ENCODE peak calls at places on chromosomes 4 and X, in eight cellular contexts. C is upper lobe of right lung, J is fibroblast of mammary gland, I is left ventricle myocardium inferior, G is cardiac fibroblast, X is pancreas, M is mucosa of descending colon, U is left lung. S is an unnamed sample.

GRCh38 chr4:111773858-111774257 is 371.4 kb upstream of the FAM241A start:
- DNase-seq in X (no peak), M (no peak), U (no peak), G (no peak), C (no peak), J (peak; percentile 5), I (no peak), S (peak; percentile 53)

GRCh38 chr4:123804171-123804721 is 407.7 kb downstream of the SPRY1 start:
- DNase-seq in M (no peak), X (no peak), C (no peak), G (no peak), U (no peak), I (no peak), J (no peak), S (no peak)

GRCh38 chr4:57074753-57075152 is 35.4 kb downstream of the IGFBP7 start:
- DNase-seq in X (no peak), J (peak; percentile 68), C (no peak), M (no peak), I (no peak), G (peak; percentile 93), U (no peak), S (no peak)

GRCh38 chr4:140856692-140857091 is 100.5 kb upstream of the TBC1D9 start:
- DNase-seq in I (no peak), M (no peak), J (peak; percentile 74), C (no peak), G (peak; percentile 71), X (no peak), U (no peak), S (no peak)

GRCh38 chrX:154505726-154506125 is 10.3 kb downstream of the FAM3A start:
- DNase-seq in X (no peak), M (no peak), J (peak; percentile 68), I (no peak), C (no peak), G (peak; percentile 69), U (no peak), S (no peak)

GRCh38 chr4:87734084-87734483 is 65.3 kb upstream of the IBSP start:
- DNase-seq in X (no peak), C (no peak), G (no peak), U (peak; percentile 24), M (no peak), I (no peak), J (no peak), S (no peak)

GRCh38 chr4:16226816-16227461 is 668 bp upstream of the TAPT1 start:
- DNase-seq in U (peak; percentile 89), G (peak; percentile 47), I (peak; percentile 71), X (peak; percentile 51), J (peak; percentile 19), C (peak; percentile 84), M (peak; percentile 76), S (peak; percentile 75)

GRCh38 chr4:24913099-24913445 is 230 bp upstream of the CCDC149 start:
- DNase-seq in C (no peak), X (peak; percentile 18), I (no peak), U (no peak), G (no peak), J (no peak), M (no peak), S (no peak)

GRCh38 chrX:24357101-24357500 is 3.3 kb upstream of the SUPT20HL1 start:
- DNase-seq in M (no peak), X (no peak), U (no peak), C (no peak), I (no peak), G (peak; percentile 51), J (peak; percentile 19), S (no peak)

GRCh38 chr4:93084599-93085305 is 743.8 kb upstream of the ATOH1 start:
- DNase-seq in I (no peak), X (no peak), M (peak; percentile 18), C (no peak), J (no peak), G (no peak), U (no peak), S (no peak)

GRCh38 chr4:53321988-53322289 is 43.9 kb downstream of the SCFD2 start:
- DNase-seq in M (no peak), J (no peak), U (no peak), I (no peak), C (no peak), G (no peak), X (no peak), S (no peak)

GRCh38 chr4:53322696-53323095 is 43.2 kb downstream of the SCFD2 start:
- DNase-seq in I (no peak), G (no peak), J (peak; percentile 21), U (no peak), X (no peak), C (no peak), M (no peak), S (no peak)

GRCh38 chr4:53326535-53326934 is 39.3 kb downstream of the SCFD2 start:
- DNase-seq in U (no peak), X (no peak), J (no peak), G (no peak), C (no peak), M (no peak), I (no peak), S (no peak)

DNA sequence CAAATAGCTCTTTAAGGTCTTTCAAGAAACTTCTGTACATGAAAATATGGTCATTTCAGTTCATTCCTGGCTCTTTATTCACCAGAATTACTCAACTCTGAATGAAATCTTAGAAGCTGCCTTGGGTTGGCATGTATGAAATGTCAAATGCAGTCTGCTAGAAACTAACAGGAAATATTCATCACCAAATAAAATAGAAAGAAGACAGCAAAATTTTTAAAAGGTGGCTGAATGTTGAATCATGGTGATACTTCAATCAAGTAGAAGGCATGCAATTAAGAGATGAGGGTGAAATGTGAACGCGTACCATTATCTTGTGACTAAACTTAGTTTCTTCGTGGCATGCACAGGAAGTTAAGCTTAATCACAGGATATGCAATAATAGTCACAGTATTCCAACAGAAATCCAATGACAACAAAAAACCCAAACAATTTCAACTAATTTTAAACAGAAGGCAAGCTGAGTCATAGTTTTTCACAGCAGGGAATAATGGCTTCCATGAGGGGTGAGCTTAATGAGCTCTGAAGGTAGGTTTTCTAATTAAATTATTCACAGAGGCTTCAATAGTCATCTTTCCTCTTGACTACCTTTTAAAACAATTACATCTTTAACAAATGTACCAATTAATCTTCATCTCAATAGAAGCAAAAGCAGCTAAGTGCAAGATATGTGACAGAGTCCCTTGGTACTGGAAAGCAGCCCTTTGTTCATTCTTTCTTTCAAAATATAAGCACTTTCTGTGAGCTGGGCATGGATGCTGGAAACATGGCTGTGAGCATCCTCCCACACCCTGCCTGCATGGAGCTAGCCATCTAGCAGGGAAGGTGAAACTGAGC is 44.5 kb downstream of the SCFD2 start:
- DNase-seq in I (no peak), C (no peak), U (no peak), G (peak; percentile 89), M (no peak), J (peak; percentile 89), X (no peak), S (no peak)
- H3K4me3 ChIP-seq in I (peak overlapping the region; percentile 22), C (no peak overlapping the region), U (no peak overlapping the region), G (no peak overlapping the region), M (no peak overlapping the region), J (peak overlapping the region; percentile 23), X (no peak overlapping the region), S (no peak overlapping the region)

DNA sequence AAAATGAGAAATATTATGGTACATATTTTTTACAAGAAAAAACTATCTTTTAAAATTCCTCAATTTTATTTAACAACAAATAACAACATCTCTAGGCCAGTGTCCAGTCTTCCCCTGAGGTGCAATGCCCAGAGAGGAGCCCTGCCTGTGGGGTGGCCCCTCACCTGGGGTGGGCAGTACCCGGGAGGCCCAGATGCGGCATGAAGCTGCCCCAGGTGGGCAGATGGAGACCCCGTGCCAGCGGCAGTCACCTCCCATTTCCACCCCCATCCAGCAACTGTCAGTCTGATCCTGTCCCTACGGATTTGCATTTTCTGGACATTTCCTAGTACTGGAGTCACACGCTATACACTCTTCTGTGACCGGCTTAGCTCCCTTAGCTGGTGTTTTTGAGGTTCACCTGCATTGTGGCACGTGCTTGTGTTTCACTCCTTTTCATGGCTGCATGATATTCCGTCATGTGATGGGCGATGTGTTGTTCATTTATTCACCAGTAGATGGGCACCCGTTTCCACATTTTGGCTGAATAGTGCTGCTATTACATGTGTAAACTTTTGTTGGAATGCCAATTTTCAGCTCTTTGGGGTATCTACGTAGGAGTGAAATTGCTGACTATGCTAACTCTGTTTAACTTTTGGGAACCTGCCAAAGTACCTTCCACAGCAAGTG is 11.9 kb upstream of the MAEA start:
- DNase-seq in I (no peak), M (no peak), G (peak; percentile 33), C (no peak), X (no peak), U (no peak), J (peak; percentile 25), S (no peak)
- TF ChIP-seq CTCF in I (no peak), M (no peak), G (peak; percentile 18), C (no peak), X (no peak), U (no peak), J (peak; percentile 18), S (no peak)

GRCh38 chr4:52869196-52869595 is 7.1 kb downstream of the RASL11B start:
- DNase-seq in J (peak; percentile 59), U (peak; percentile 73), M (peak; percentile 59), C (peak; percentile 68), I (peak; percentile 75), X (no peak), G (peak; percentile 18), S (no peak)

GRCh38 chr4:52870225-52870624 is 8.1 kb downstream of the RASL11B start:
- DNase-seq in J (no peak), G (no peak), U (no peak), C (peak; percentile 66), M (no peak), X (no peak), I (peak; percentile 65), S (peak; percentile 59)

GRCh38 chr4:52866734-52867133 is 4.6 kb downstream of the RASL11B start:
- DNase-seq in C (no peak), G (no peak), X (no peak), J (no peak), I (no peak), M (no peak), U (no peak), S (no peak)

GRCh38 chr4:52868138-52868537 is 6.0 kb downstream of the RASL11B start:
- DNase-seq in I (peak; percentile 66), M (no peak), G (no peak), X (no peak), J (no peak), C (peak; percentile 63), U (no peak), S (no peak)

DNA sequence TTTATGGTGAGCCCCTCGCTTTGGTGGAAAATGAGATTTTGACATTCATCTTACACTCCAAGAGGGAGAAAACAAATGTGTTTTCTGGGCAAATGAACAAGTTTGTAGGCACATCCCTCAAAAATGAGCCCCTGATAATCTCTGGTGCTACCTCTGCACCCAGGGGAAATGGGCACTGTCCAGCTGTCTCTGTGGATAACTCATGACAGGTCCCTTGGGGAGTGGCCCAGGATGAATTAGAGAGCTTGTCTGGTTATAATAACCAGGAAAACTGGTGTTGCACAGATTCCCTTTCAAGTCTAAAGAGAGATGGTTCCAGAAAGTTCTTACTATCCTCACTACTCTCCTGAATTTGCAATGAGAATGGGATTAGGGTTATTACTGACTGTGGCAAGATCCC is 7.5 kb downstream of the RASL11B start:
- DNase-seq in U (no peak), C (no peak), J (no peak), X (no peak), G (no peak), M (no peak), I (no peak), S (no peak)
- H3K4me3 ChIP-seq in U (no peak overlapping the region), C (no peak overlapping the region), J (no peak overlapping the region), X (no peak overlapping the region), G (no peak overlapping the region), M (no peak overlapping the region), I (peak overlapping the region; percentile 7), S (no peak overlapping the region)

DNA sequence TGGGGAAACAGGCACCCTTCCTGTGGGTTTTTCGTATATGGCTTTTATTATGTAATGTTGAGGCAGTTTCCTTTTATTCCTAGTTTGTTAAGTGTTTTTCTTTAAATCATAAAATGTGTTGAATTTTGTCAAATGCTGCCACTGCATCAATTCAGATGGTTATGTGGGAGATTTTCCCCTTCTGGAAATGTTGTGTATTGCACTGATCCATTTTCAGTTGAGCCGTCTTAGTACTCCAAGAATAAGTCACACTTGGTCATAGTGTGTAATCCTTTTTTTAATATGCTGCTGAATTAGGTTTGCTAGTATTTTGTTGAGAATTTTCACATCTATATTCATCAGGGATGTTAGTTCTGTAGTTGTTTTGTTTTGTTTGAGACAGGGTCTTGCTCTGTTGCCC is 9.5 kb upstream of the CTBP1 start:
- DNase-seq in C (no peak), I (no peak), X (no peak), M (no peak), U (no peak), J (no peak), G (no peak), S (no peak)
- TF ChIP-seq CTCF in C (no peak), I (no peak), X (no peak), M (no peak), U (no peak), J (no peak), G (peak; percentile 18), S (no peak)